ENCODE peak calls at places on chromosomes 5 and 9, in six cellular contexts. H is uterus, W is prostate gland, G is mesothelial cell of epicardium, N is H1, X is neural progenitor cell. A is an unnamed sample.

GRCh38 chr9:105242062-105242461 is 2.4 kb upstream of the SLC44A1 start:
- DNase-seq in H (no peak), W (no peak), G (no peak), N (no peak), X (no peak), A (no peak)

GRCh38 chr9:98706651-98707103 is 2.1 kb downstream of the GABBR2 start:
- DNase-seq in H (no peak), W (no peak), G (no peak), N (no peak), X (no peak), A (no peak)

GRCh38 chr5:108379722-108380530 is 2.0 kb downstream of the FBXL17 start:
- DNase-seq in H (no peak), W (no peak), G (no peak), N (no peak), X (no peak), A (no peak)

GRCh38 chr9:137488906-137489305 is 29.8 kb upstream of the NSMF start:
- DNase-seq in H (no peak), W (no peak), G (no peak), N (no peak), X (no peak), A (no peak)

GRCh38 chr5:80990971-80991370 is 30.8 kb downstream of the RASGRF2 start:
- DNase-seq in H (no peak), W (no peak), G (no peak), N (no peak), X (no peak), A (no peak)

GRCh38 chr9:86925686-86926085 is 21.6 kb downstream of the GAS1 start:
- DNase-seq in H (no peak), W (no peak), G (no peak), N (no peak), X (no peak), A (no peak)

GRCh38 chr5:24401767-24402166 is 243.0 kb downstream of the CDH10 start:
- DNase-seq in H (no peak), W (no peak), G (no peak), N (no peak), X (no peak), A (no peak)

GRCh38 chr5:1524799-1525623 is 1.3 kb upstream of the LPCAT1 start:
- DNase-seq in H (peak), W (no peak), G (no peak), N (peak), X (no peak), A (no peak)

GRCh38 chr5:108735790-108736189 is 11.9 kb upstream of the FER start:
- DNase-seq in H (no peak), W (no peak), G (no peak), N (no peak), X (no peak), A (no peak)

GRCh38 chr9:137694962-137695875 is 76.4 kb downstream of the EHMT1 start:
- DNase-seq in H (peak), W (peak), G (no peak), N (peak), X (peak), A (no peak)

GRCh38 chr9:113886933-113887332 is 10.8 kb downstream of the ZNF618 start:
- DNase-seq in H (no peak), W (no peak), G (no peak), N (peak), X (no peak), A (no peak)

GRCh38 chr9:81585191-81585763 is 104.1 kb downstream of the TLE1 start:
- DNase-seq in H (no peak), W (no peak), G (no peak), N (no peak), X (no peak), A (no peak)

GRCh38 chr9:6055213-6055612 is 39.8 kb upstream of the RANBP6 start:
- DNase-seq in H (no peak), W (peak), G (no peak), N (no peak), X (peak), A (no peak)

GRCh38 chr5:5676218-5676617 is 253.7 kb downstream of the ICE1 start:
- DNase-seq in H (no peak), W (no peak), G (no peak), N (no peak), X (no peak), A (no peak)

GRCh38 chr9:117957267-117957666 is 253.1 kb downstream of the TLR4 start:
- DNase-seq in H (no peak), W (peak), G (no peak), N (no peak), X (no peak), A (no peak)

GRCh38 chr5:94103507-94104245 is 362.3 kb upstream of the POU5F2 start:
- DNase-seq in H (no peak), W (no peak), G (no peak), N (no peak), X (no peak), A (no peak)

GRCh38 chr9:20491612-20492011 is 130.7 kb downstream of the MLLT3 start:
- DNase-seq in H (no peak), W (no peak), G (no peak), N (no peak), X (no peak), A (no peak)

GRCh38 chr9:23824241-23825142 is 1.5 kb downstream of the ELAVL2 start:
- DNase-seq in H (no peak), W (no peak), G (no peak), N (peak), X (peak), A (no peak)

GRCh38 chr5:141848771-141849370 is 29.3 kb downstream of the PCDH1 start:
- DNase-seq in H (peak), W (peak), G (no peak), N (peak), X (no peak), A (no peak)

GRCh38 chr9:109198736-109199384 is 31.8 kb upstream of the FRRS1L start:
- DNase-seq in H (no peak), W (no peak), G (no peak), N (no peak), X (peak), A (no peak)

GRCh38 chr9:81969971-81970370 is 18.6 kb upstream of the SPATA31D1 start:
- DNase-seq in H (no peak), W (no peak), G (no peak), N (no peak), X (no peak), A (no peak)

GRCh38 chr5:177447066-177447610 is 524 bp downstream of the PRR7 start:
- DNase-seq in H (peak), W (no peak), G (no peak), N (peak), X (peak), A (no peak)

GRCh38 chr5:15249152-15249551 is 250.8 kb upstream of the FBXL7 start:
- DNase-seq in H (no peak), W (no peak), G (no peak), N (no peak), X (no peak), A (no peak)

GRCh38 chr9:87119328-87119881 is 172.1 kb upstream of the GAS1 start:
- DNase-seq in H (no peak), W (peak), G (no peak), N (no peak), X (no peak), A (no peak)

GRCh38 chr9:99873943-99874584 is 32.4 kb upstream of the STX17 start:
- DNase-seq in H (no peak), W (no peak), G (no peak), N (no peak), X (no peak), A (no peak)

GRCh38 chr5:79503794-79504495 is 10.0 kb downstream of the HOMER1 start:
- DNase-seq in H (no peak), W (no peak), G (no peak), N (no peak), X (no peak), A (no peak)

GRCh38 chr9:113675475-113675941 is 200.6 kb upstream of the ZNF618 start:
- DNase-seq in H (peak), W (no peak), G (no peak), N (no peak), X (no peak), A (peak)

GRCh38 chr9:124124729-124125589 is 113.4 kb downstream of the LHX2 start:
- DNase-seq in H (no peak), W (no peak), G (no peak), N (no peak), X (no peak), A (no peak)

GRCh38 chr9:97853844-97854695 is 1.0 kb downstream of the FOXE1 start:
- DNase-seq in H (no peak), W (no peak), G (no peak), N (peak), X (peak), A (no peak)

GRCh38 chr5:109448838-109449237 is 39.1 kb upstream of the PJA2 start:
- DNase-seq in H (no peak), W (no peak), G (no peak), N (no peak), X (no peak), A (no peak)

DNA sequence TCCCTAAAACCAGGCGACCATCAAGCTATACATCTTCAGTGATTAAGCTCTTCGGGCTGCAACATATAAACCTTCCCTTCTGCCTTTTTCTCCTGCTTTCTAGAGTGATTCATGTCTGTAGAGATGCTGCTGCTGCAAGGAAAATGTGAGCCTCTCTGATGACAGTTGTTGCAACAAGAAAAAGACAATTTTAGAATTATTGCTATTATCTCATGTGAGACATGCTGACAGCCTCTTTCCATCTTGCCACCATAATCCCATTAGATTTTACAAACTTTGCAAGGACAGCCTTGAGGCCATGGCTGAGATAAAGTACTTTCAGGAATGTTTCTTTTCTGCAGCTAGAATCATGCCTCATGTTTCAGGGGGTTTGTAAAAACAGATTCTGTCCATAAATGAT is 207.7 kb upstream of the SLC27A6 start:
- DNase-seq in H (no peak), W (no peak), G (no peak), N (no peak), X (no peak), A (no peak)
- TF ChIP-seq CTCF in H (no peak), W (no peak), G (no peak), N (no peak), X (no peak), A (no peak)

DNA sequence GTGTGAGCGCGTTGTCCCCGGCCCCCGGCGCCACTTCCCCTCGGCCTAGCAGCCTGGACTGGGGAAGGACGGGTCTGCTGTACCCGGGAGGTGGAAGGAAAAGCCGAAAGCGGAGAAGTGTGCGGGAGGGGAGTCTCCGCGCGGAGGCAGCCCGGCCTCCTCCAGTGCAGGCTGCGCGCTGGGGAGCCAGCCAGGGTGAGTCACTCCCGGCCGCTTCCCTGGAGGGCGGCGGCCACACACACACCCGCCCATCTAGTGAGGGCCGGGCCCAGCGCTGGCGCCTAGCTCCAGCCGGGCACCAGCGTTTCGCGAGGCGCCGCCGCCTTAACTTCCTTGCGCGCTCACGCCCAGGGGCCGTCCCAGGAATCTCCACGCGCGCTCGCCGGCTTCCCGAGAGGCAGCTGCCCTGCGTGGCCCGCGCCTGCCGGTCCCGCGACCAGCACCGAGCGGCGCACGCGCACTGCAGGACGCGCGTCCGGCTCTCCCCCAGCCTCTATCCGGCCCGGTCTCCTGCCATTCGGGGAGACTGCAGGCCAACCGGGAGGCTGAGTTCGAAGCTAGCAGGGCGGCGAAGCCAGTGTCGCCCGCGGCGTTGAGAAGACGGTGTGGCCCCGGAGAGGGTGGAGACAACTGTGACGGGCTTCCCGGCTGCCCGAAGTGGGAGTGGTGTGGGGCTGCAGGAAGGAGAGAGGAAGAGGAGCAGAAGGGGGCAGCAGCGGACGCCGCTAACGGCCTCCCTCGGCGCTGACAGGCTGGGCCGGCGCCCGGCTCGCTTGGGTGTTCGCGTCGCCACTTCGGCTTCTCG is at the start of gene JAK2:
- DNase-seq in H (peak), W (peak), G (peak), N (peak), X (peak), A (peak)
- TF ChIP-seq CTCF in H (peak), W (no peak), G (no peak), N (peak), X (peak), A (peak)

DNA sequence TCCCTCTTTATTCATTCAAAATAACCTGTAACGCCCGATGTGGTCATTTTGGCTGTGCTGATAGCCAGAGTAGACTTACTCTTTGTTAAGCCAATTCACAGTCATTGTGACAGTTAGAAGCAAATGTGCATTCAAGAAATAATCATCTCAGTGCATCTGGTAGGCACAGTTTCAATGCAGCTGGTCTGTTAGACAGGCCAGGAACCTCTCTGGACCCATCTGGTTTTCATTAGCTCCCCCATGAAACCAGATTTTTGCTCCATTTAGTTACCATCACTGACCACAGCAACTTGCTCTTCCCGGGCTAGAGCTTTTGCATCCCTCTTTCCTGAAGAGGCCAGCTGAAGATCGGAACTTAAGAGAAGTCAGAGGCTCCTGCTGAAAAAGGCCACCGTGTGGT is 284.2 kb downstream of the NSG2 start:
- DNase-seq in H (no peak), W (no peak), G (no peak), N (no peak), X (no peak), A (no peak)
- TF ChIP-seq CTCF in H (no peak), W (no peak), G (no peak), N (no peak), X (no peak), A (no peak)

DNA sequence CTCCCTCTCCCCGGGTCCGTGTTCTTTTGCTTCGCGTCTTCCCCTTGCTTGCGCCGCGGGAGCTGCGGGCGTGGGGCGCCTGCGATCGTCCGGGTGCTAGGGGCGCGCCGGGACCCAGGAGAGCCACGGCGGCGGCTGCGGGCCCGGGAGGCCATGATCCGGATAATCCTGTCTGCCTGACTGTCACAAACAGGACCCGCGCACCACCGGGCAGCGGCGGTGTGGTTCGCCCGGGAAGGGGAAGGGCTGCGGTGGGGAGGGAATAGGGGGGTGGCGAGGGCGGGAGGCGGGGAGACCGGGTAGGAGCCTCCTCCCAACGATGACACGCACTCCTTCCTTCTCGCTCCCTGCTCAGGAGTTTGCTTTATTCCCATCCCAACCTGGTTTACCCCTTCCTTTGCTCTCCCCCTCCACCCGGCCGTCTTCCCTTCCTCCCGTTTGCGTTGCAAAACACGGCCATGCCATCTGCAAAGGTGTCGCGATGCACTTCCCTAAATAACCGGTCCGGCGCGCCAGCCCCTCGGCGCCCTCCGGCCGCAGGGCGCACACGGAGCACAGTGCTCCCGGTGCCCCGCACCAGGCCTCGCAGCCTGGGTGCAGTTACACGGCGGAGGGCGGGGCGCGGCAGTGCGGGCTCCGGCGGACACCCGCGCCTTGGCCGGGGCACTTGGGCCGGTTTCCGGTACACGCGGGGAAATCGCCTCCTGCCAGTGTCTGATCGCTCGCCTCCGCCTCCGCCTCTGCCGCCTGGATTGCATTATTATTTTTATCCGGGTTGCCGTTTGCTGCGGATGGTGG is 1.5 kb downstream of the SMARCA2 start:
- DNase-seq in H (peak), W (peak), G (peak), N (peak), X (peak), A (peak)
- TF ChIP-seq CTCF in H (no peak), W (no peak), G (no peak), N (no peak), X (peak), A (no peak)

DNA sequence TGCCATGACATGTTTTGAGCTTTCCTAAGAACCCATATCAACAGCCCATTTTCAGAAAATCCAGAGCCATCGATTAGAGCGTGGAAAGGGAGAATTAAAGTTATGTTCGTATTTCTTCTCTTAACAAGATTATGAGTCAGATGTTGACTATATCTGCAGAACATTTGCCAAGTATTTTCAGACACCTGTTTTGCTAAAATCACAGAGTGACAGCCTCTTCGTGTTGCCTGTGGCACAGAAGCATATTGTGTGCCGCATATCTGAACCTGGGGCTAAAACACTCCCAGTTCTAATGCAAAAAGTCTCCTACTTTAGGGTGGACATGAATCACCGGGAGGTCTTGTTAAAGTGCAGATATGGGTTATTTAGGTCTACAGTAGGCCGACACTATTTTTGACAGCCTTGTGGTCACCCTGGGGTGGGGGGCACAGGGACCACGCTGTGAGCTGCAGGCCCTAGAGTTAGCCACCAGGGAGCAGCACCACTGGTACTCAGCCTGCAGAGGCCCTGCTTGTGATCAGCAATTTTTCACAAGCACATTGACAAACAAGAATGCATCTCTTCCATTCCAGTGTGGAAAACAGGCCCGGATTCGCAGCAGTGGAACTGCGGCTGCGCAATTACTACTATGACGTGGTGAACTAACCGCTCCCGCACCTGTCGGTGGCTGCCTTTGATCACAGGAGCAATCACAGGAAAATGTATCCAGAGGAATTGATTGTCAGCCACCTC is 93.5 kb downstream of the SYK start:
- DNase-seq in H (no peak), W (peak), G (no peak), N (no peak), X (peak), A (no peak)
- TF ChIP-seq CTCF in H (no peak), W (peak), G (peak), N (peak), X (peak), A (peak)

GRCh38 chr5:93058309-93058708 is 522.7 kb downstream of the NR2F1-AS1 start:
- DNase-seq in H (no peak), W (no peak), G (no peak), N (no peak), X (no peak), A (no peak)

GRCh38 chr5:93057311-93057710 is 523.7 kb downstream of the NR2F1-AS1 start:
- DNase-seq in H (no peak), W (no peak), G (no peak), N (no peak), X (no peak), A (no peak)

GRCh38 chr5:93062548-93062947 is 518.5 kb downstream of the NR2F1-AS1 start:
- DNase-seq in H (no peak), W (no peak), G (no peak), N (no peak), X (no peak), A (no peak)
- TF ChIP-seq CTCF in H (no peak), W (no peak), G (no peak), N (no peak), X (peak), A (no peak)

GRCh38 chr5:74580729-74581110 is 59.8 kb downstream of the ENC1 start:
- DNase-seq in H (no peak), W (no peak), G (no peak), N (no peak), X (no peak), A (no peak)
- TF ChIP-seq CTCF in H (no peak), W (no peak), G (no peak), N (no peak), X (no peak), A (no peak)

GRCh38 chr9:14660721-14661120 is 32.5 kb downstream of the ZDHHC21 start:
- DNase-seq in H (no peak), W (no peak), G (no peak), N (no peak), X (no peak), A (no peak)
- TF ChIP-seq CTCF in H (no peak), W (no peak), G (no peak), N (no peak), X (no peak), A (no peak)

A was measured in gastrocnemius medialis.